ENCODE peak calls at places on chromosome 16, in seven cellular contexts. I, H, Y, U, A, X and L are unnamed samples.
A peak's percentile ranks its signal among the peaks of the same experiment; 100 is the strongest.

GRCh38 chr16:10466313-10466712 is 80.5 kb downstream of the ATF7IP2 start:
- DNase-seq in X (no peak), Y (no peak), H (no peak), I (no peak), U (no peak), A (no peak), L (no peak)

GRCh38 chr16:1343428-1344242 is 8.0 kb downstream of the TSR3 start:
- DNase-seq in I (no peak), Y (no peak), X (no peak), A (no peak), U (no peak), H (no peak), L (peak; percentile 60)

GRCh38 chr16:85699628-85700027 is 10.9 kb upstream of the GINS2 start:
- DNase-seq in H (peak; percentile 35), X (no peak), Y (no peak), A (no peak), I (no peak), U (peak; percentile 62), L (peak; percentile 3)

GRCh38 chr16:72091217-72091616 is 2.2 kb downstream of the TXNL4B start:
- DNase-seq in I (no peak), H (no peak), A (no peak), Y (no peak), X (no peak), U (no peak), L (no peak)

GRCh38 chr16:56294014-56294413 is 102.7 kb downstream of the GNAO1 start:
- DNase-seq in I (no peak), Y (no peak), X (no peak), U (no peak), A (no peak), H (no peak), L (no peak)

GRCh38 chr16:1194665-1195392 is 30.2 kb downstream of the TPSG1 start:
- DNase-seq in H (no peak), I (no peak), U (no peak), Y (no peak), A (no peak), X (peak; percentile 67), L (no peak)

GRCh38 chr16:12531937-12532336 is 271.8 kb downstream of the CPPED1 start:
- DNase-seq in X (no peak), A (no peak), U (no peak), H (peak; percentile 30), Y (peak; percentile 54), I (peak; percentile 14), L (no peak)

GRCh38 chr16:77876776-77877175 is 88.4 kb downstream of the VAT1L start:
- DNase-seq in U (no peak), A (no peak), X (no peak), H (no peak), I (no peak), Y (no peak), L (no peak)

GRCh38 chr16:13332713-13333255 is 431.4 kb downstream of the SHISA9 start:
- DNase-seq in X (peak; percentile 8), Y (no peak), H (no peak), U (no peak), A (no peak), I (no peak), L (no peak)

GRCh38 chr16:12784076-12784475 is 19.6 kb downstream of the CPPED1 start:
- DNase-seq in A (no peak), I (no peak), H (peak; percentile 13), X (no peak), Y (no peak), U (no peak), L (no peak)

GRCh38 chr16:69672998-69673713 is 53.2 kb downstream of the NQO1 start:
- DNase-seq in I (no peak), Y (no peak), U (no peak), X (no peak), H (no peak), A (no peak), L (no peak)

GRCh38 chr16:69494993-69495392 is 70.6 kb downstream of the CYB5B start:
- DNase-seq in I (no peak), Y (no peak), H (peak; percentile 45), U (no peak), X (peak; percentile 57), A (no peak), L (peak; percentile 36)

GRCh38 chr16:72850863-72851262 is 197.1 kb downstream of the ZFHX3 start:
- DNase-seq in U (no peak), I (no peak), A (peak; percentile 36), H (no peak), Y (no peak), X (no peak), L (no peak)

GRCh38 chr16:1980026-1980769 is 1.1 kb downstream of the NOXO1 start:
- DNase-seq in X (peak; percentile 49), A (no peak), Y (no peak), H (no peak), U (no peak), I (peak; percentile 63), L (peak; percentile 55)

GRCh38 chr16:63808730-63809129 is 1313.1 kb downstream of the CDH11 start:
- DNase-seq in I (no peak), X (no peak), A (no peak), H (no peak), U (no peak), Y (no peak), L (no peak)
- H3K9me3 ChIP-seq in I (no peaks in the 10 kb centered on the region), X (no peaks in the 10 kb centered on the region), A (no peaks in the 10 kb centered on the region), H (no peaks in the 10 kb centered on the region), U (no peaks in the 10 kb centered on the region), Y (no peaks in the 10 kb centered on the region), L (no peaks in the 10 kb centered on the region)

DNA sequence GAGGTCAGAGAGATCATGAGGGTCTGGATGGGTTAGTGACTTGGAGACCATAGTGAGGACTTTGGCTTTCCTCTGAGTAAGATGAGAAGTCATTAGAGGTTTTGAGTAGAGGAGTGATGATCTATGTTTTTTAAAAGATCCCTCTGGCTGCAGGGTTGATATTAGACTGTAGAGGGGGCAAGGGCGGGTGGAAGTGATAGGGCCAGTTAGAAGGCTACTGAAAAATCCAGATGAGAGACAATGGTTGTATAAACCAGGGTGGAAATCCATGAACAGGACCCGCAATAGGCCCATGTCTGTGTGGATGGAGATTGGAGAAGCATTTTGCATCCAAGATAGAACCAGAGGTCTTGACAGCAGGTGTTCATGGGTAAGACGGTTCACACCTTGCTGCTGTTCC is 9.8 kb downstream of the ITGAL start:
- DNase-seq in Y (no peak), A (no peak), X (no peak), H (no peak), U (no peak), I (no peak), L (no peak)
- TF ChIP-seq CTCF in Y (no peak), A (no peak), X (peak; percentile 7), H (no peak), U (no peak), I (no peak), L (no peak)

GRCh38 chr16:47568355-47568754 is 107.2 kb downstream of the PHKB start:
- DNase-seq in U (no peak), I (no peak), X (no peak), A (no peak), H (no peak), Y (no peak), L (no peak)
- H3K9me3 ChIP-seq in U (no peaks in the 10 kb centered on the region), I (no peaks in the 10 kb centered on the region), X (no peaks in the 10 kb centered on the region), A (no peaks in the 10 kb centered on the region), H (no peaks in the 10 kb centered on the region), Y (no peaks in the 10 kb centered on the region), L (no peaks in the 10 kb centered on the region)

GRCh38 chr16:48117217-48118105 is 38.3 kb downstream of the ABCC12 start:
- DNase-seq in U (no peak), Y (no peak), A (no peak), I (peak; percentile 71), X (peak; percentile 89), H (peak; percentile 81), L (no peak)
- TF ChIP-seq CTCF in U (peak; percentile 36), Y (peak; percentile 84), A (no peak), I (peak; percentile 55), X (peak; percentile 99), H (peak; percentile 76), L (no peak)

GRCh38 chr16:87316450-87316922 is 706 bp downstream of the C16orf95 start:
- DNase-seq in A (no peak), I (no peak), H (no peak), X (no peak), Y (no peak), U (no peak), L (no peak)
- H3K9me3 ChIP-seq in A (no peaks in the 10 kb centered on the region), I (no peaks in the 10 kb centered on the region), H (no peaks in the 10 kb centered on the region), X (no peaks in the 10 kb centered on the region), Y (no peaks in the 10 kb centered on the region), U (no peaks in the 10 kb centered on the region), L (no peaks in the 10 kb centered on the region)